ENCODE peak calls at places on chromosomes 1 and 21, in ten cellular contexts. One of them, this sample, is unnamed.

GRCh38 chr1:34407140-34407539 is 230.4 kb downstream of the C1orf94 start:
- DNase-seq in IMR-90: no peak
- DNase-seq in Peyer's patch: no peak
- DNase-seq in transverse colon: no peak
- DNase-seq in GM12878: no peak
- DNase-seq in uterus: no peak
- DNase-seq in heart left ventricle: no peak
- DNase-seq in tibial nerve: no peak
- DNase-seq in body of pancreas: peak; percentile 23
- DNase-seq in A549: peak; percentile 36
- DNase-seq in this sample: no peak

GRCh38 chr1:172322219-172323061 is 98.0 kb upstream of the C1orf105 start:
- DNase-seq in IMR-90: peak; percentile 88
- DNase-seq in tibial nerve: peak; percentile 21
- DNase-seq in A549: peak; percentile 92
- DNase-seq in transverse colon: no peak
- DNase-seq in GM12878: no peak
- DNase-seq in Peyer's patch: no peak
- DNase-seq in uterus: peak; percentile 67
- DNase-seq in heart left ventricle: peak; percentile 39
- DNase-seq in body of pancreas: peak; percentile 60
- DNase-seq in this sample: peak; percentile 49

GRCh38 chr1:85692730-85693314 is 15.4 kb downstream of the ZNHIT6 start:
- DNase-seq in Peyer's patch: no peak
- DNase-seq in IMR-90: peak; percentile 78
- DNase-seq in tibial nerve: no peak
- DNase-seq in A549: peak; percentile 45
- DNase-seq in uterus: no peak
- DNase-seq in GM12878: no peak
- DNase-seq in body of pancreas: no peak
- DNase-seq in transverse colon: no peak
- DNase-seq in heart left ventricle: no peak
- DNase-seq in this sample: no peak

GRCh38 chr1:29457496-29458368 is 221.4 kb downstream of the PTPRU start:
- DNase-seq in uterus: no peak
- DNase-seq in IMR-90: no peak
- DNase-seq in tibial nerve: no peak
- DNase-seq in GM12878: no peak
- DNase-seq in Peyer's patch: no peak
- DNase-seq in heart left ventricle: no peak
- DNase-seq in transverse colon: no peak
- DNase-seq in A549: no peak
- DNase-seq in body of pancreas: no peak
- DNase-seq in this sample: no peak

GRCh38 chr1:215003686-215004085 is 78.9 kb upstream of the KCNK2 start:
- DNase-seq in body of pancreas: no peak
- DNase-seq in uterus: no peak
- DNase-seq in A549: no peak
- DNase-seq in IMR-90: no peak
- DNase-seq in Peyer's patch: no peak
- DNase-seq in transverse colon: no peak
- DNase-seq in heart left ventricle: no peak
- DNase-seq in GM12878: no peak
- DNase-seq in tibial nerve: no peak
- DNase-seq in this sample: no peak

GRCh38 chr1:156128749-156129682 is 14.5 kb downstream of the LMNA start:
- DNase-seq in uterus: peak; percentile 83
- DNase-seq in transverse colon: peak; percentile 40
- DNase-seq in tibial nerve: no peak
- DNase-seq in Peyer's patch: no peak
- DNase-seq in IMR-90: peak; percentile 84
- DNase-seq in heart left ventricle: peak; percentile 81
- DNase-seq in body of pancreas: peak; percentile 38
- DNase-seq in GM12878: no peak
- DNase-seq in A549: no peak
- DNase-seq in this sample: no peak

GRCh38 chr1:240152611-240153297 is 61.1 kb downstream of the FMN2 start:
- DNase-seq in heart left ventricle: no peak
- DNase-seq in IMR-90: peak; percentile 36
- DNase-seq in Peyer's patch: no peak
- DNase-seq in body of pancreas: no peak
- DNase-seq in A549: no peak
- DNase-seq in GM12878: no peak
- DNase-seq in transverse colon: no peak
- DNase-seq in uterus: no peak
- DNase-seq in tibial nerve: no peak
- DNase-seq in this sample: no peak

GRCh38 chr1:203796223-203796747 is 862 bp downstream of the ZBED6 start:
- DNase-seq in GM12878: peak; percentile 13
- DNase-seq in heart left ventricle: peak; percentile 28
- DNase-seq in Peyer's patch: peak; percentile 37
- DNase-seq in IMR-90: peak; percentile 26
- DNase-seq in body of pancreas: peak; percentile 26
- DNase-seq in uterus: no peak
- DNase-seq in tibial nerve: peak; percentile 31
- DNase-seq in transverse colon: peak; percentile 36
- DNase-seq in A549: peak; percentile 48
- DNase-seq in this sample: no peak

GRCh38 chr21:46161800-46162592 is 6.6 kb upstream of the FTCD start:
- DNase-seq in transverse colon: no peak
- DNase-seq in Peyer's patch: no peak
- DNase-seq in body of pancreas: no peak
- DNase-seq in uterus: peak; percentile 8
- DNase-seq in GM12878: no peak
- DNase-seq in IMR-90: no peak
- DNase-seq in heart left ventricle: no peak
- DNase-seq in A549: no peak
- DNase-seq in tibial nerve: no peak
- DNase-seq in this sample: no peak

GRCh38 chr1:24683713-24684162 is 40.6 kb downstream of the SRRM1 start:
- DNase-seq in IMR-90: peak; percentile 98
- DNase-seq in transverse colon: no peak
- DNase-seq in A549: peak; percentile 85
- DNase-seq in GM12878: no peak
- DNase-seq in tibial nerve: no peak
- DNase-seq in uterus: peak; percentile 34
- DNase-seq in heart left ventricle: no peak
- DNase-seq in body of pancreas: peak; percentile 27
- DNase-seq in Peyer's patch: no peak
- DNase-seq in this sample: no peak

GRCh38 chr1:114551400-114551799 is 30.0 kb downstream of the BCAS2 start:
- DNase-seq in A549: no peak
- DNase-seq in IMR-90: no peak
- DNase-seq in GM12878: no peak
- DNase-seq in body of pancreas: no peak
- DNase-seq in transverse colon: no peak
- DNase-seq in heart left ventricle: no peak
- DNase-seq in uterus: no peak
- DNase-seq in tibial nerve: no peak
- DNase-seq in Peyer's patch: no peak
- DNase-seq in this sample: no peak

GRCh38 chr21:45966995-45967394 is 14.6 kb upstream of the COL6A1 start:
- DNase-seq in A549: no peak
- DNase-seq in GM12878: no peak
- DNase-seq in Peyer's patch: no peak
- DNase-seq in heart left ventricle: peak; percentile 9
- DNase-seq in body of pancreas: no peak
- DNase-seq in uterus: peak; percentile 14
- DNase-seq in tibial nerve: no peak
- DNase-seq in IMR-90: no peak
- DNase-seq in transverse colon: no peak
- DNase-seq in this sample: no peak

GRCh38 chr1:177959793-177960515 is 9.9 kb downstream of the SEC16B start:
- DNase-seq in tibial nerve: no peak
- DNase-seq in A549: peak; percentile 50
- DNase-seq in Peyer's patch: no peak
- DNase-seq in transverse colon: no peak
- DNase-seq in IMR-90: peak; percentile 68
- DNase-seq in body of pancreas: no peak
- DNase-seq in heart left ventricle: no peak
- DNase-seq in uterus: no peak
- DNase-seq in GM12878: no peak
- DNase-seq in this sample: no peak
- TF ChIP-seq CTCF in tibial nerve: no peak
- TF ChIP-seq CTCF in A549: peak; percentile 64
- TF ChIP-seq CTCF in Peyer's patch: no peak
- TF ChIP-seq CTCF in transverse colon: no peak
- TF ChIP-seq CTCF in IMR-90: peak; percentile 66
- TF ChIP-seq CTCF in body of pancreas: no peak
- TF ChIP-seq CTCF in heart left ventricle: peak; percentile 46
- TF ChIP-seq CTCF in uterus: no peak
- TF ChIP-seq CTCF in GM12878: peak; percentile 39
- TF ChIP-seq CTCF in this sample: no peak

DNA sequence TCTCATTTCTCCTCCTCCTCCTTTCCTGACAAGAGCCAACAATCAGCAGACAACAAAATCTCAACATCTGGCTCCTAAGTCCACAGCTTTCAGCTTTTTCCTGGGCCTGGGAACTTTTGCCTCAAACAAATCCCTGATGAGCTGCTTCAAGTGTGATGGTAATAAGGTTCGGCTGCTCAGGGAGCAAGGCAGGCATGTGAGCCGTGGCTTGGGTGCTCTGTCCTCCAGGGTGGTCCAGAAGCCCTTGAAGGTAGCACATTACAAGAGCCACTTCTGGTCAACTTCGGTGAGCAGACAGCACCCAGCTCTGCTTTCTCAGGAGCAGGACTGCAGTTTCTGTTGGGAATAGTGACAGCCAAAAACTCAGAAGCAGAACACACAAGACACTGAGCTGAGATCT is 46.2 kb downstream of the ITPKB start:
- DNase-seq in Peyer's patch: no peak
- DNase-seq in body of pancreas: no peak
- DNase-seq in uterus: no peak
- DNase-seq in tibial nerve: no peak
- DNase-seq in transverse colon: no peak
- DNase-seq in IMR-90: no peak
- DNase-seq in A549: no peak
- DNase-seq in heart left ventricle: no peak
- DNase-seq in GM12878: no peak
- DNase-seq in this sample: no peak
- TF ChIP-seq POLR2A in Peyer's patch: no peak
- TF ChIP-seq POLR2A in body of pancreas: no peak
- TF ChIP-seq POLR2A in uterus: no peak
- TF ChIP-seq POLR2A in tibial nerve: no peak
- TF ChIP-seq POLR2A in transverse colon: no peak
- TF ChIP-seq POLR2A in IMR-90: no peak
- TF ChIP-seq POLR2A in A549: no peak
- TF ChIP-seq POLR2A in heart left ventricle: no peak
- TF ChIP-seq POLR2A in GM12878: no peak
- TF ChIP-seq POLR2A in this sample: no peak

DNA sequence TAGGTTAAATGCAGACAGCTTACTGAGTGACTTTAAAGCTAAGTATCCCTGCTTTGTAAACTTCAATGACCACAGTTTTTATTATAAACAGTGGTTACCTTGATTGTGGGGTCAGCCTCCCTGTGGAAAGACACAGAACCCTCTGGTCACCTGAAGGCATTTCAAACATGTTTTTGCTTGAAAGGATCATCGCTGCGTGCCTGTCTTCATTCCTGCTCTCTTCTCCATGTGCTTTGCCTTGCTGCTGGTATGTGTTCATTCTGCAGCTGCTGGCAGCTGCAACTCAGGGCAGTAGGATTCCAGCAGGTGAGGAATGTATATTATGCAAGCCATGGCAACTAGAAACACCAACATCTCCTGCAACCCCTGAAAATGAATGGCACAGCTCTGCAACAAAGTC is 81.0 kb upstream of the VAV3 start:
- DNase-seq in IMR-90: no peak
- DNase-seq in transverse colon: no peak
- DNase-seq in GM12878: no peak
- DNase-seq in tibial nerve: no peak
- DNase-seq in Peyer's patch: no peak
- DNase-seq in heart left ventricle: no peak
- DNase-seq in uterus: no peak
- DNase-seq in A549: no peak
- DNase-seq in body of pancreas: no peak
- DNase-seq in this sample: no peak
- H3K4me3 ChIP-seq in IMR-90: no peak overlapping the region
- H3K4me3 ChIP-seq in transverse colon: no peak overlapping the region
- H3K4me3 ChIP-seq in GM12878: no peak overlapping the region
- H3K4me3 ChIP-seq in tibial nerve: no peak overlapping the region
- H3K4me3 ChIP-seq in Peyer's patch: no peak overlapping the region
- H3K4me3 ChIP-seq in heart left ventricle: no peak overlapping the region
- H3K4me3 ChIP-seq in uterus: no peak overlapping the region
- H3K4me3 ChIP-seq in A549: no peak overlapping the region
- H3K4me3 ChIP-seq in body of pancreas: no peak overlapping the region
- H3K4me3 ChIP-seq in this sample: no peak overlapping the region

GRCh38 chr1:3625151-3625907 is 514 bp downstream of the TPRG1L start:
- DNase-seq in uterus: no peak
- DNase-seq in heart left ventricle: no peak
- DNase-seq in IMR-90: peak; percentile 39
- DNase-seq in body of pancreas: peak; percentile 61
- DNase-seq in GM12878: no peak
- DNase-seq in tibial nerve: no peak
- DNase-seq in transverse colon: peak; percentile 72
- DNase-seq in A549: peak; percentile 37
- DNase-seq in Peyer's patch: peak; percentile 26
- DNase-seq in this sample: peak; percentile 33
- TF ChIP-seq CTCF in uterus: no peak
- TF ChIP-seq CTCF in heart left ventricle: no peak
- TF ChIP-seq CTCF in IMR-90: no peak
- TF ChIP-seq CTCF in body of pancreas: no peak
- TF ChIP-seq CTCF in GM12878: no peak
- TF ChIP-seq CTCF in tibial nerve: no peak
- TF ChIP-seq CTCF in transverse colon: no peak
- TF ChIP-seq CTCF in A549: no peak
- TF ChIP-seq CTCF in Peyer's patch: no peak
- TF ChIP-seq CTCF in this sample: no peak

GRCh38 chr1:228737613-228738012 is 2.3 kb downstream of the RHOU start:
- DNase-seq in GM12878: no peak
- DNase-seq in tibial nerve: no peak
- DNase-seq in IMR-90: no peak
- DNase-seq in body of pancreas: no peak
- DNase-seq in Peyer's patch: no peak
- DNase-seq in transverse colon: peak; percentile 39
- DNase-seq in uterus: peak; percentile 36
- DNase-seq in A549: no peak
- DNase-seq in heart left ventricle: no peak
- DNase-seq in this sample: peak; percentile 53

GRCh38 chr1:228733576-228733975 is 1.7 kb upstream of the RHOU start:
- DNase-seq in tibial nerve: no peak
- DNase-seq in GM12878: no peak
- DNase-seq in uterus: no peak
- DNase-seq in A549: no peak
- DNase-seq in IMR-90: no peak
- DNase-seq in body of pancreas: no peak
- DNase-seq in transverse colon: no peak
- DNase-seq in heart left ventricle: no peak
- DNase-seq in Peyer's patch: no peak
- DNase-seq in this sample: no peak

GRCh38 chr1:228736844-228737415 is 1.7 kb downstream of the RHOU start:
- DNase-seq in GM12878: no peak
- DNase-seq in heart left ventricle: no peak
- DNase-seq in body of pancreas: no peak
- DNase-seq in IMR-90: no peak
- DNase-seq in uterus: no peak
- DNase-seq in tibial nerve: no peak
- DNase-seq in A549: no peak
- DNase-seq in transverse colon: no peak
- DNase-seq in Peyer's patch: no peak
- DNase-seq in this sample: no peak

GRCh38 chr1:228734881-228735801 is at the start of gene RHOU:
- DNase-seq in heart left ventricle: peak; percentile 81
- DNase-seq in IMR-90: peak; percentile 37
- DNase-seq in transverse colon: peak; percentile 80
- DNase-seq in tibial nerve: peak; percentile 59
- DNase-seq in body of pancreas: peak; percentile 77
- DNase-seq in Peyer's patch: peak; percentile 19
- DNase-seq in A549: peak; percentile 67
- DNase-seq in uterus: peak; percentile 66
- DNase-seq in GM12878: no peak
- DNase-seq in this sample: peak; percentile 77

GRCh38 chr1:228735871-228736586 is 750 bp downstream of the RHOU start:
- DNase-seq in heart left ventricle: peak; percentile 33
- DNase-seq in transverse colon: peak; percentile 69
- DNase-seq in GM12878: no peak
- DNase-seq in uterus: peak; percentile 64
- DNase-seq in Peyer's patch: no peak
- DNase-seq in body of pancreas: peak; percentile 78
- DNase-seq in tibial nerve: peak; percentile 25
- DNase-seq in IMR-90: peak; percentile 15
- DNase-seq in A549: peak; percentile 26
- DNase-seq in this sample: peak; percentile 77
- TF ChIP-seq POLR2A in heart left ventricle: no peak
- TF ChIP-seq POLR2A in transverse colon: peak; percentile 58
- TF ChIP-seq POLR2A in GM12878: no peak
- TF ChIP-seq POLR2A in uterus: no peak
- TF ChIP-seq POLR2A in Peyer's patch: peak; percentile 62
- TF ChIP-seq POLR2A in body of pancreas: peak; percentile 11
- TF ChIP-seq POLR2A in tibial nerve: no peak
- TF ChIP-seq POLR2A in IMR-90: no peak
- TF ChIP-seq POLR2A in A549: no peak
- TF ChIP-seq POLR2A in this sample: no peak